ENCODE peak calls at places on chromosome 14, in eight cellular contexts. One of them, this sample, is unnamed.
A peak's percentile ranks its signal among the peaks of the same experiment; 100 is the strongest.

GRCh38 chr14:46344327-46344937 is 307.1 kb downstream of the RPL10L start:
- DNase-seq in kidney epithelial cell: no peak
- DNase-seq in ovary: no peak
- DNase-seq in testis: peak; percentile 23
- DNase-seq in heart right ventricle: no peak
- DNase-seq in astrocyte of the spinal cord: peak; percentile 11
- DNase-seq in foreskin fibroblast: no peak
- DNase-seq in endodermal cell: peak; percentile 62
- DNase-seq in this sample: peak; percentile 1

GRCh38 chr14:92035890-92036289 is 4.0 kb downstream of the TRIP11 start:
- DNase-seq in foreskin fibroblast: no peak
- DNase-seq in heart right ventricle: no peak
- DNase-seq in testis: no peak
- DNase-seq in kidney epithelial cell: no peak
- DNase-seq in astrocyte of the spinal cord: no peak
- DNase-seq in ovary: no peak
- DNase-seq in endodermal cell: no peak
- DNase-seq in this sample: no peak

GRCh38 chr14:77270361-77271112 is 469 bp downstream of the NGB start:
- DNase-seq in foreskin fibroblast: no peak
- DNase-seq in endodermal cell: peak; percentile 68
- DNase-seq in kidney epithelial cell: no peak
- DNase-seq in heart right ventricle: no peak
- DNase-seq in astrocyte of the spinal cord: no peak
- DNase-seq in testis: no peak
- DNase-seq in ovary: no peak
- DNase-seq in this sample: no peak

GRCh38 chr14:104819361-104819771 is 18.5 kb downstream of the ZBTB42 start:
- DNase-seq in testis: peak; percentile 12
- DNase-seq in endodermal cell: peak; percentile 44
- DNase-seq in heart right ventricle: no peak
- DNase-seq in foreskin fibroblast: no peak
- DNase-seq in kidney epithelial cell: no peak
- DNase-seq in astrocyte of the spinal cord: no peak
- DNase-seq in ovary: peak; percentile 43
- DNase-seq in this sample: no peak

GRCh38 chr14:69586420-69586819 is 11.7 kb upstream of the CCDC177 start:
- DNase-seq in ovary: no peak
- DNase-seq in astrocyte of the spinal cord: no peak
- DNase-seq in kidney epithelial cell: no peak
- DNase-seq in foreskin fibroblast: no peak
- DNase-seq in testis: no peak
- DNase-seq in endodermal cell: no peak
- DNase-seq in heart right ventricle: no peak
- DNase-seq in this sample: peak; percentile 30

GRCh38 chr14:102185360-102185759 is 45.7 kb downstream of the WDR20 start:
- DNase-seq in astrocyte of the spinal cord: no peak
- DNase-seq in testis: no peak
- DNase-seq in endodermal cell: no peak
- DNase-seq in foreskin fibroblast: no peak
- DNase-seq in ovary: no peak
- DNase-seq in heart right ventricle: no peak
- DNase-seq in kidney epithelial cell: no peak
- DNase-seq in this sample: no peak

GRCh38 chr14:105192866-105193731 is 12.0 kb upstream of the NUDT14 start:
- DNase-seq in heart right ventricle: peak; percentile 54
- DNase-seq in endodermal cell: no peak
- DNase-seq in foreskin fibroblast: no peak
- DNase-seq in ovary: no peak
- DNase-seq in astrocyte of the spinal cord: no peak
- DNase-seq in testis: no peak
- DNase-seq in kidney epithelial cell: no peak
- DNase-seq in this sample: peak; percentile 37

GRCh38 chr14:68970096-68970612 is 8.9 kb downstream of the ACTN1 start:
- DNase-seq in endodermal cell: peak; percentile 50
- DNase-seq in heart right ventricle: no peak
- DNase-seq in foreskin fibroblast: no peak
- DNase-seq in ovary: no peak
- DNase-seq in astrocyte of the spinal cord: peak; percentile 20
- DNase-seq in kidney epithelial cell: no peak
- DNase-seq in testis: no peak
- DNase-seq in this sample: no peak

GRCh38 chr14:63345826-63346225 is 27.1 kb upstream of the GPHB5 start:
- DNase-seq in astrocyte of the spinal cord: no peak
- DNase-seq in ovary: no peak
- DNase-seq in testis: no peak
- DNase-seq in heart right ventricle: no peak
- DNase-seq in foreskin fibroblast: no peak
- DNase-seq in kidney epithelial cell: no peak
- DNase-seq in endodermal cell: no peak
- DNase-seq in this sample: no peak

GRCh38 chr14:100079606-100080005 is 14.4 kb downstream of the EVL start:
- DNase-seq in ovary: no peak
- DNase-seq in foreskin fibroblast: no peak
- DNase-seq in kidney epithelial cell: no peak
- DNase-seq in astrocyte of the spinal cord: no peak
- DNase-seq in heart right ventricle: no peak
- DNase-seq in testis: peak; percentile 9
- DNase-seq in endodermal cell: no peak
- DNase-seq in this sample: no peak

GRCh38 chr14:42002139-42002538 is 395.5 kb downstream of the LRFN5 start:
- DNase-seq in ovary: no peak
- DNase-seq in astrocyte of the spinal cord: peak; percentile 45
- DNase-seq in testis: no peak
- DNase-seq in kidney epithelial cell: no peak
- DNase-seq in foreskin fibroblast: no peak
- DNase-seq in heart right ventricle: no peak
- DNase-seq in endodermal cell: no peak
- DNase-seq in this sample: no peak

GRCh38 chr14:60311417-60311816 is 62.4 kb downstream of the PPM1A start:
- DNase-seq in foreskin fibroblast: peak; percentile 53
- DNase-seq in kidney epithelial cell: no peak
- DNase-seq in testis: peak; percentile 25
- DNase-seq in astrocyte of the spinal cord: peak; percentile 52
- DNase-seq in endodermal cell: no peak
- DNase-seq in heart right ventricle: no peak
- DNase-seq in ovary: no peak
- DNase-seq in this sample: peak; percentile 32

GRCh38 chr14:92603309-92604257 is 90.0 kb downstream of the RIN3 start:
- DNase-seq in heart right ventricle: peak; percentile 37
- DNase-seq in kidney epithelial cell: no peak
- DNase-seq in foreskin fibroblast: no peak
- DNase-seq in ovary: no peak
- DNase-seq in astrocyte of the spinal cord: peak; percentile 93
- DNase-seq in endodermal cell: no peak
- DNase-seq in testis: peak; percentile 43
- DNase-seq in this sample: peak; percentile 93

GRCh38 chr14:106506901-106507305 is 980.5 kb downstream of the TMEM121 start:
- DNase-seq in astrocyte of the spinal cord: no peak
- DNase-seq in ovary: no peak
- DNase-seq in foreskin fibroblast: no peak
- DNase-seq in heart right ventricle: no peak
- DNase-seq in kidney epithelial cell: no peak
- DNase-seq in testis: no peak
- DNase-seq in endodermal cell: no peak
- DNase-seq in this sample: no peak

GRCh38 chr14:32230181-32230580 is 27.1 kb upstream of the RNU6-8 start:
- DNase-seq in kidney epithelial cell: no peak
- DNase-seq in foreskin fibroblast: no peak
- DNase-seq in astrocyte of the spinal cord: peak; percentile 41
- DNase-seq in ovary: no peak
- DNase-seq in endodermal cell: no peak
- DNase-seq in testis: no peak
- DNase-seq in heart right ventricle: no peak
- DNase-seq in this sample: peak; percentile 57

GRCh38 chr14:47332099-47332498 is 343.3 kb downstream of the MDGA2 start:
- DNase-seq in kidney epithelial cell: no peak
- DNase-seq in testis: no peak
- DNase-seq in heart right ventricle: no peak
- DNase-seq in foreskin fibroblast: no peak
- DNase-seq in astrocyte of the spinal cord: no peak
- DNase-seq in ovary: no peak
- DNase-seq in endodermal cell: no peak
- DNase-seq in this sample: no peak

GRCh38 chr14:50364792-50365191 is 31.9 kb downstream of the CDKL1 start:
- DNase-seq in endodermal cell: no peak
- DNase-seq in foreskin fibroblast: no peak
- DNase-seq in kidney epithelial cell: no peak
- DNase-seq in ovary: no peak
- DNase-seq in heart right ventricle: no peak
- DNase-seq in testis: no peak
- DNase-seq in astrocyte of the spinal cord: no peak
- DNase-seq in this sample: no peak

DNA sequence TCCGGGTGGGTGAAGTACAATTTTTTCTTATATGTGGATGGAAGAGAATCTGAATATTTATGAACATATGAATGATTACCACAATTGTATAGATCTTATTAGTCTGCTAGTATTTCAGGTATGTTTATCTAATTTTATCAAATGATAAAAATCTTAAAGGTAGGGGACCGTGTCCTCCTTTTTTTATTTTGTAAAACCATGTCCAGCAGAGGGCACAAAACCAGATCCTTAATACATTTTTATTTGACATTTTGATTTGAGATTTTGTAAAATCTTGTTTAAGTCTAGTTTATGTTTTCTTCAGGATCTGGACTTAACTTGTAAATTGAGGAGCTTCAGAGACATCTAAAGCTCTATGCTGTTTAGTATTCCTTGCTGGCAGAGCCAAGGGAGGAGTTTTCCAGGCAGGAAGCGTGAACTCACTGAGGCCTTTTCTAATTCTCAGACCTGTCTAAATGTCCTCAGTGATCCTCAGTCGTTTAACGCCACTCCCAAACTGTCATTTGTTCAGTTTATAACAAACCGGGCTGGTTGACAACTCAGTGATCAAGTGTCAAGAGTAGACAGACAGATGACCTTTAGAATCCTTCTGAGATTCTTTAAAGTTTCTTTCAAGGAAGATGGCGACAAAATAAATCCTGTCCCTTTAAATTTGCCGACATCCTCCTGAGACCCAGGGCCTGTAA is 263.9 kb downstream of the KTN1 start:
- DNase-seq in foreskin fibroblast: no peak
- DNase-seq in kidney epithelial cell: no peak
- DNase-seq in endodermal cell: no peak
- DNase-seq in ovary: no peak
- DNase-seq in astrocyte of the spinal cord: peak; percentile 22
- DNase-seq in testis: no peak
- DNase-seq in heart right ventricle: no peak
- DNase-seq in this sample: peak; percentile 39
- TF ChIP-seq CTCF in foreskin fibroblast: no peak
- TF ChIP-seq CTCF in kidney epithelial cell: peak; percentile 10
- TF ChIP-seq CTCF in endodermal cell: peak; percentile 55
- TF ChIP-seq CTCF in ovary: no peak
- TF ChIP-seq CTCF in astrocyte of the spinal cord: no peak
- TF ChIP-seq CTCF in testis: no peak
- TF ChIP-seq CTCF in heart right ventricle: peak; percentile 35
- TF ChIP-seq CTCF in this sample: no peak

DNA sequence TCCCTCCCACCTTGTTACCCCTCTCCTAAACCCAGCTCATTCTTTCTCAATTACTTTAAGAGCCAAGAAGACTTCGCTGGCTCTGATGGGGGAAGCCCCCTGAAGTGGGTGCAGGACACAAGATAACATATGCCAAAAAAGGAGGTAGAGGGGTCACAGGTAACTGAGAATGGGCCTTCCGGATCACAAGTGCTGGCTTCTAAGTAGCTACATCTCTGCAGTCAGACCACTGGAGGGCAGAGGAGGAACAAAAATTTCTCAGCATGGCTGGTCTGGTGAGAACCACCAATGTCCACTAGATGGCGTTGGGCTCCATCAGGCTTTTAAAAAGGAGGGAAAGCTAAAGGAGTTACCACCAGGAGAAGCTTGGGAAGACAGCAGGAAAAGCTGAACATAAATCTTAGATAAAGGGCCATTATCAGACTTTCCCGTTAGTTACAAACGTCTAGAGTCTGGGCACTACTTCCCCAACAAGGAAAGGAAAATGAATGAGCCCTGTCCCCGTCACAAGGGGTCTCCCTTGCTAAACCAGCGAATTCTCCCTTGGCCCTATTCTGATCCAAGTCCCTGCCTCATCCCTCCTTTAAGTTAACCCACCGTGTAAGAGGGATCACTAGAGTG is 11.6 kb upstream of the CDH24 start:
- DNase-seq in kidney epithelial cell: peak; percentile 70
- DNase-seq in testis: peak; percentile 90
- DNase-seq in heart right ventricle: no peak
- DNase-seq in ovary: peak; percentile 78
- DNase-seq in endodermal cell: peak; percentile 96
- DNase-seq in foreskin fibroblast: peak; percentile 83
- DNase-seq in astrocyte of the spinal cord: peak; percentile 92
- DNase-seq in this sample: peak; percentile 95
- H3K4me3 ChIP-seq in kidney epithelial cell: no peak overlapping the region
- H3K4me3 ChIP-seq in testis: no peak overlapping the region
- H3K4me3 ChIP-seq in heart right ventricle: no peak overlapping the region
- H3K4me3 ChIP-seq in ovary: no peak overlapping the region
- H3K4me3 ChIP-seq in endodermal cell: peak overlapping the region; percentile 90
- H3K4me3 ChIP-seq in foreskin fibroblast: peak overlapping the region; percentile 2
- H3K4me3 ChIP-seq in astrocyte of the spinal cord: peak overlapping the region; percentile 8
- H3K4me3 ChIP-seq in this sample: no peak overlapping the region

GRCh38 chr14:75877884-75878283 is 103.9 kb downstream of the TGFB3 start:
- DNase-seq in ovary: no peak
- DNase-seq in kidney epithelial cell: no peak
- DNase-seq in foreskin fibroblast: no peak
- DNase-seq in endodermal cell: no peak
- DNase-seq in testis: no peak
- DNase-seq in heart right ventricle: no peak
- DNase-seq in astrocyte of the spinal cord: no peak
- DNase-seq in this sample: peak; percentile 22

GRCh38 chr14:75879031-75879430 is 102.8 kb downstream of the TGFB3 start:
- DNase-seq in testis: no peak
- DNase-seq in heart right ventricle: no peak
- DNase-seq in kidney epithelial cell: no peak
- DNase-seq in endodermal cell: no peak
- DNase-seq in astrocyte of the spinal cord: peak; percentile 89
- DNase-seq in foreskin fibroblast: peak; percentile 73
- DNase-seq in ovary: no peak
- DNase-seq in this sample: peak; percentile 92

GRCh38 chr14:75877292-75877691 is 104.5 kb downstream of the TGFB3 start:
- DNase-seq in foreskin fibroblast: peak; percentile 90
- DNase-seq in testis: no peak
- DNase-seq in endodermal cell: no peak
- DNase-seq in heart right ventricle: no peak
- DNase-seq in ovary: no peak
- DNase-seq in kidney epithelial cell: no peak
- DNase-seq in astrocyte of the spinal cord: peak; percentile 95
- DNase-seq in this sample: peak; percentile 94

GRCh38 chr14:75881986-75882385 is 99.8 kb downstream of the TGFB3 start:
- DNase-seq in kidney epithelial cell: no peak
- DNase-seq in ovary: no peak
- DNase-seq in astrocyte of the spinal cord: no peak
- DNase-seq in endodermal cell: no peak
- DNase-seq in foreskin fibroblast: no peak
- DNase-seq in heart right ventricle: no peak
- DNase-seq in testis: no peak
- DNase-seq in this sample: peak; percentile 33

GRCh38 chr14:75880512-75880911 is 101.3 kb downstream of the TGFB3 start:
- DNase-seq in astrocyte of the spinal cord: no peak
- DNase-seq in testis: no peak
- DNase-seq in kidney epithelial cell: no peak
- DNase-seq in ovary: no peak
- DNase-seq in endodermal cell: peak; percentile 80
- DNase-seq in heart right ventricle: no peak
- DNase-seq in foreskin fibroblast: no peak
- DNase-seq in this sample: no peak
- TF ChIP-seq CTCF in astrocyte of the spinal cord: peak; percentile 0
- TF ChIP-seq CTCF in testis: no peak
- TF ChIP-seq CTCF in kidney epithelial cell: no peak
- TF ChIP-seq CTCF in ovary: no peak
- TF ChIP-seq CTCF in endodermal cell: peak; percentile 71
- TF ChIP-seq CTCF in heart right ventricle: no peak
- TF ChIP-seq CTCF in foreskin fibroblast: no peak
- TF ChIP-seq CTCF in this sample: no peak

GRCh38 chr14:97033556-97034081 is 236.4 kb downstream of the VRK1 start:
- DNase-seq in ovary: no peak
- DNase-seq in foreskin fibroblast: no peak
- DNase-seq in heart right ventricle: no peak
- DNase-seq in kidney epithelial cell: no peak
- DNase-seq in testis: no peak
- DNase-seq in endodermal cell: peak; percentile 63
- DNase-seq in astrocyte of the spinal cord: no peak
- DNase-seq in this sample: no peak
- H3K4me3 ChIP-seq in ovary: no peak overlapping the region
- H3K4me3 ChIP-seq in foreskin fibroblast: no peak overlapping the region
- H3K4me3 ChIP-seq in heart right ventricle: no peak overlapping the region
- H3K4me3 ChIP-seq in kidney epithelial cell: no peak overlapping the region
- H3K4me3 ChIP-seq in testis: peak overlapping the region; percentile 9
- H3K4me3 ChIP-seq in endodermal cell: peak overlapping the region; percentile 69
- H3K4me3 ChIP-seq in astrocyte of the spinal cord: no peak overlapping the region
- H3K4me3 ChIP-seq in this sample: no peak overlapping the region

This sample was measured in cardiac fibroblast.